ENCODE peak calls at places on chromosome 20, in seven cellular contexts. One of them, this sample, is unnamed.

GRCh38 chr20:58523916-58524315 is 8.7 kb upstream of the APCDD1L start:
- DNase-seq in pancreas: no peak
- DNase-seq in psoas muscle: no peak
- DNase-seq in body of pancreas: no peak
- DNase-seq in PC-3: no peak
- DNase-seq in uterus: no peak
- DNase-seq in breast epithelium: no peak
- DNase-seq in this sample: no peak

GRCh38 chr20:58908941-58909340 is 56.4 kb downstream of the GNAS start:
- DNase-seq in pancreas: no peak
- DNase-seq in psoas muscle: no peak
- DNase-seq in body of pancreas: no peak
- DNase-seq in PC-3: no peak
- DNase-seq in uterus: no peak
- DNase-seq in breast epithelium: no peak
- DNase-seq in this sample: no peak

GRCh38 chr20:21046413-21047070 is 59.6 kb downstream of the LINC00237 start:
- DNase-seq in pancreas: no peak
- DNase-seq in psoas muscle: no peak
- DNase-seq in body of pancreas: no peak
- DNase-seq in PC-3: no peak
- DNase-seq in uterus: no peak
- DNase-seq in breast epithelium: no peak
- DNase-seq in this sample: no peak

GRCh38 chr20:15058836-15059235 is 721.4 kb upstream of the FLRT3 start:
- DNase-seq in pancreas: no peak
- DNase-seq in psoas muscle: no peak
- DNase-seq in body of pancreas: no peak
- DNase-seq in PC-3: no peak
- DNase-seq in uterus: no peak
- DNase-seq in breast epithelium: no peak
- DNase-seq in this sample: no peak

GRCh38 chr20:4893709-4894108 is 107.6 kb downstream of the SLC23A2 start:
- DNase-seq in pancreas: no peak
- DNase-seq in psoas muscle: no peak
- DNase-seq in body of pancreas: no peak
- DNase-seq in PC-3: no peak
- DNase-seq in uterus: no peak
- DNase-seq in breast epithelium: no peak
- DNase-seq in this sample: no peak

GRCh38 chr20:31915491-31916280 is 36.2 kb downstream of the PDRG1 start:
- DNase-seq in pancreas: no peak
- DNase-seq in psoas muscle: no peak
- DNase-seq in body of pancreas: no peak
- DNase-seq in PC-3: no peak
- DNase-seq in uterus: no peak
- DNase-seq in breast epithelium: no peak
- DNase-seq in this sample: no peak

GRCh38 chr20:11048739-11049138 is 374.9 kb upstream of the JAG1 start:
- DNase-seq in pancreas: no peak
- DNase-seq in psoas muscle: no peak
- DNase-seq in body of pancreas: no peak
- DNase-seq in PC-3: no peak
- DNase-seq in uterus: no peak
- DNase-seq in breast epithelium: no peak
- DNase-seq in this sample: no peak

GRCh38 chr20:33477386-33478234 is 12.3 kb upstream of the CBFA2T2 start:
- DNase-seq in pancreas: no peak
- DNase-seq in psoas muscle: no peak
- DNase-seq in body of pancreas: no peak
- DNase-seq in PC-3: no peak
- DNase-seq in uterus: no peak
- DNase-seq in breast epithelium: no peak
- DNase-seq in this sample: no peak

GRCh38 chr20:56414842-56415765 is 3.0 kb downstream of the CASS4 start:
- DNase-seq in pancreas: no peak
- DNase-seq in psoas muscle: no peak
- DNase-seq in body of pancreas: no peak
- DNase-seq in PC-3: no peak
- DNase-seq in uterus: no peak
- DNase-seq in breast epithelium: no peak
- DNase-seq in this sample: no peak

GRCh38 chr20:51400051-51400926 is 142.2 kb downstream of the NFATC2 start:
- DNase-seq in pancreas: no peak
- DNase-seq in psoas muscle: no peak
- DNase-seq in body of pancreas: no peak
- DNase-seq in PC-3: no peak
- DNase-seq in uterus: no peak
- DNase-seq in breast epithelium: no peak
- DNase-seq in this sample: no peak

GRCh38 chr20:51399138-51399890 is 143.2 kb downstream of the NFATC2 start:
- DNase-seq in pancreas: no peak
- DNase-seq in psoas muscle: no peak
- DNase-seq in body of pancreas: no peak
- DNase-seq in PC-3: no peak
- DNase-seq in uterus: no peak
- DNase-seq in breast epithelium: no peak
- DNase-seq in this sample: no peak

GRCh38 chr20:51402201-51402600 is 140.3 kb downstream of the NFATC2 start:
- DNase-seq in pancreas: no peak
- DNase-seq in psoas muscle: no peak
- DNase-seq in body of pancreas: no peak
- DNase-seq in PC-3: no peak
- DNase-seq in uterus: no peak
- DNase-seq in breast epithelium: peak
- DNase-seq in this sample: no peak

GRCh38 chr20:51404297-51405060 is 138.0 kb downstream of the NFATC2 start:
- DNase-seq in pancreas: no peak
- DNase-seq in psoas muscle: no peak
- DNase-seq in body of pancreas: no peak
- DNase-seq in PC-3: no peak
- DNase-seq in uterus: no peak
- DNase-seq in breast epithelium: no peak
- DNase-seq in this sample: no peak

GRCh38 chr20:51403465-51404220 is 138.9 kb downstream of the NFATC2 start:
- DNase-seq in pancreas: no peak
- DNase-seq in psoas muscle: no peak
- DNase-seq in body of pancreas: no peak
- DNase-seq in PC-3: no peak
- DNase-seq in uterus: no peak
- DNase-seq in breast epithelium: no peak
- DNase-seq in this sample: no peak
- TF ChIP-seq CTCF in pancreas: no peak
- TF ChIP-seq CTCF in psoas muscle: no peak
- TF ChIP-seq CTCF in body of pancreas: no peak
- TF ChIP-seq CTCF in PC-3: peak
- TF ChIP-seq CTCF in uterus: no peak
- TF ChIP-seq CTCF in breast epithelium: no peak
- TF ChIP-seq CTCF in this sample: no peak

GRCh38 chr20:48749437-48749836 is 78.4 kb downstream of the PREX1 start:
- DNase-seq in pancreas: no peak
- DNase-seq in psoas muscle: no peak
- DNase-seq in body of pancreas: no peak
- DNase-seq in PC-3: no peak
- DNase-seq in uterus: no peak
- DNase-seq in breast epithelium: no peak
- DNase-seq in this sample: no peak

GRCh38 chr20:48750376-48750775 is 77.4 kb downstream of the PREX1 start:
- DNase-seq in pancreas: no peak
- DNase-seq in psoas muscle: no peak
- DNase-seq in body of pancreas: no peak
- DNase-seq in PC-3: no peak
- DNase-seq in uterus: no peak
- DNase-seq in breast epithelium: no peak
- DNase-seq in this sample: no peak

GRCh38 chr20:48748556-48748955 is 79.2 kb downstream of the PREX1 start:
- DNase-seq in pancreas: no peak
- DNase-seq in psoas muscle: no peak
- DNase-seq in body of pancreas: no peak
- DNase-seq in PC-3: no peak
- DNase-seq in uterus: no peak
- DNase-seq in breast epithelium: no peak
- DNase-seq in this sample: no peak

GRCh38 chr20:48745330-48745729 is 82.5 kb downstream of the PREX1 start:
- DNase-seq in pancreas: no peak
- DNase-seq in psoas muscle: no peak
- DNase-seq in body of pancreas: no peak
- DNase-seq in PC-3: no peak
- DNase-seq in uterus: no peak
- DNase-seq in breast epithelium: no peak
- DNase-seq in this sample: no peak

GRCh38 chr20:48747840-48748416 is 79.9 kb downstream of the PREX1 start:
- DNase-seq in pancreas: no peak
- DNase-seq in psoas muscle: no peak
- DNase-seq in body of pancreas: no peak
- DNase-seq in PC-3: no peak
- DNase-seq in uterus: no peak
- DNase-seq in breast epithelium: no peak
- DNase-seq in this sample: no peak
- H3K27ac ChIP-seq in pancreas: no peak
- H3K27ac ChIP-seq in psoas muscle: no peak
- H3K27ac ChIP-seq in body of pancreas: no peak
- H3K27ac ChIP-seq in PC-3: no peak
- H3K27ac ChIP-seq in uterus: no peak
- H3K27ac ChIP-seq in breast epithelium: no peak
- H3K27ac ChIP-seq in this sample: no peak

GRCh38 chr20:37758332-37758731 is 64.5 kb downstream of the CTNNBL1 start:
- DNase-seq in pancreas: no peak
- DNase-seq in psoas muscle: no peak
- DNase-seq in body of pancreas: no peak
- DNase-seq in PC-3: peak
- DNase-seq in uterus: no peak
- DNase-seq in breast epithelium: no peak
- DNase-seq in this sample: peak
- TF ChIP-seq CTCF in pancreas: no peak
- TF ChIP-seq CTCF in psoas muscle: no peak
- TF ChIP-seq CTCF in body of pancreas: no peak
- TF ChIP-seq CTCF in PC-3: peak
- TF ChIP-seq CTCF in uterus: no peak
- TF ChIP-seq CTCF in breast epithelium: no peak
- TF ChIP-seq CTCF in this sample: no peak

DNA sequence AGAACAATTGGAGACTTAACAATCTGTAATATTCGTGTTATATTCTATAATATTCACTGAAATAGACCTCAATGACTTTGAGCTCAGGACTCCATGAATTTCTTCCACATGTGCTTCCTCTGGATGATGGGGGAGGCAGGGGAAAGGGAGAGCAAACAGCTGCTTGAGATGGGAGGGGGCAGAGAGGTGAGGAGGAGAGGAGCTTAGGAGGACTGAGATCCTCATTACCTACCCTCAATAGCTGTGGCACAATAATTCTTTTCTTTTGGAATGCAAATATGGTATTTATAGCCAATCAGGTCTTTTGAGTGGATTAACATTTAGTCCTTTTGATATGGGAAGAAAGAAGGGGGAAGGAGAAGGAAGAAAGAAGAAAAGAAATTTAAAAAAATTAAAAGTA is 64.1 kb upstream of the ZNF217 start:
- DNase-seq in pancreas: no peak
- DNase-seq in psoas muscle: no peak
- DNase-seq in body of pancreas: no peak
- DNase-seq in PC-3: no peak
- DNase-seq in uterus: no peak
- DNase-seq in breast epithelium: no peak
- DNase-seq in this sample: no peak
- H3K27ac ChIP-seq in pancreas: no peak
- H3K27ac ChIP-seq in psoas muscle: no peak
- H3K27ac ChIP-seq in body of pancreas: no peak
- H3K27ac ChIP-seq in PC-3: no peak
- H3K27ac ChIP-seq in uterus: peak
- H3K27ac ChIP-seq in breast epithelium: peak
- H3K27ac ChIP-seq in this sample: no peak

DNA sequence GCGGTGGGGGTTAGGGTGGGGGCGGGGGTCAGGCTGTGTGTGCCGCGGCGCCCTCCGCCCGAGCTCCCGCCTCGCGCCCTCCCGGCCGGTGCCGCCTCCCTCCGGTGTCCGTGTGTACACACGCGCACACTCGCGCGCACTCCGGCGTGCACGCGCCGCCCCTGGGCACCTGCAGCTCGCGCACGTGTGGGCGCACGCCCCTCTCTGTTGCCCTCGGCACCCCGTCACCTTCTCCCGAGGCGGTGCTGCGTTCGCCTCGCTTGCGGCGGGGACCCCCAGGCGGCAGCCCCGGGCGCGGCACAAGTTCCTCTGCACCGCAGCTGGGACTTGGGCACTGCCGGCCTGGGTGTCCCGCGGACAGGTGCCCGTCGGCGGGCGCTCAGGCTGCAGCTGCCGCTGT is 525 bp downstream of the MACROD2 start:
- DNase-seq in pancreas: peak
- DNase-seq in psoas muscle: peak
- DNase-seq in body of pancreas: peak
- DNase-seq in PC-3: peak
- DNase-seq in uterus: peak
- DNase-seq in breast epithelium: no peak
- DNase-seq in this sample: peak
- TF ChIP-seq CTCF in pancreas: no peak
- TF ChIP-seq CTCF in psoas muscle: peak
- TF ChIP-seq CTCF in body of pancreas: peak
- TF ChIP-seq CTCF in PC-3: no peak
- TF ChIP-seq CTCF in uterus: no peak
- TF ChIP-seq CTCF in breast epithelium: no peak
- TF ChIP-seq CTCF in this sample: no peak

DNA sequence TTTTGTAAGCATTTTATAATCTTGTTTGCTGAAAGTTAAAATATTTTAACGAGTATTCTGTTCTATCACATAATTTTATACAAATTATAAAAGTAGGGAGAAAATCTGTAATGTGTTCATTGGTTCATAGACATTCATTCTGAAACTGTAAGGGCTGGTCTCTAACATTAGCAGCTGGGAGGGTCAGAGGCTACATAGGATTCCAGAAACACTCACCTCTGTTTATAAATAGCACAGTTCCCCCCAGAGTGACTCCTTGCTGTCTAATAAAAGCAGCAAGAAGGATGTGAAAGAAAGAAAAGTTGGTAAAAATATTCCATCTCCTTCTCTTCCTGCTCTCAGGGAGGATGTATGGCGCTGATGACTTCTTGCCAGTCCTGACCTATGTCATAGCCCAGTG is 25.3 kb upstream of the NAA20 start:
- DNase-seq in pancreas: no peak
- DNase-seq in psoas muscle: no peak
- DNase-seq in body of pancreas: no peak
- DNase-seq in PC-3: no peak
- DNase-seq in uterus: no peak
- DNase-seq in breast epithelium: no peak
- DNase-seq in this sample: no peak
- H3K27ac ChIP-seq in pancreas: peak
- H3K27ac ChIP-seq in psoas muscle: peak
- H3K27ac ChIP-seq in body of pancreas: no peak
- H3K27ac ChIP-seq in PC-3: peak
- H3K27ac ChIP-seq in uterus: peak
- H3K27ac ChIP-seq in breast epithelium: peak
- H3K27ac ChIP-seq in this sample: peak

This sample was measured in RWPE1.